ENCODE peak calls at places on chromosomes 13 and 19, in eight cellular contexts. H is aorta; E is gastrocnemius medialis; L is cardiac muscle cell; C is psoas muscle; W is effector memory CD4-positive, alpha-beta T cell; P is PC-9; I is fibroblast of lung. Z is an unnamed sample. For H3K4me1, the result is how much of the 10 kb centered on the place peaks cover.

GRCh38 chr19:18776736-18777135 is 14.4 kb downstream of the COMP start:
- DNase-seq in W (no peak), C (no peak), H (no peak), L (peak), E (no peak), P (no peak), I (no peak), Z (no peak)

GRCh38 chr13:49020940-49021548 is 45.3 kb downstream of the FNDC3A start:
- DNase-seq in L (no peak), W (no peak), P (no peak), E (no peak), C (no peak), H (no peak), I (no peak), Z (no peak)

GRCh38 chr19:8601796-8602195 is 8.7 kb downstream of the ADAMTS10 start:
- DNase-seq in C (no peak), I (no peak), L (no peak), H (no peak), W (no peak), E (no peak), P (no peak), Z (no peak)

GRCh38 chr13:23212621-23213020 is 31.8 kb downstream of the SGCG start:
- DNase-seq in E (no peak), C (no peak), W (no peak), H (no peak), L (peak), P (no peak), I (peak), Z (no peak)

GRCh38 chr13:92842145-92842544 is 384.5 kb upstream of the GPC6 start:
- DNase-seq in W (no peak), H (no peak), I (peak), P (no peak), E (no peak), C (no peak), L (no peak), Z (no peak)

GRCh38 chr13:89923731-89924130 is 1423.8 kb upstream of the MIR17HG start:
- DNase-seq in E (no peak), L (no peak), C (no peak), I (peak), W (no peak), P (no peak), H (no peak), Z (no peak)

GRCh38 chr13:98853791-98854191 is 101.3 kb upstream of the SLC15A1 start:
- DNase-seq in H (no peak), L (no peak), E (peak), P (no peak), C (no peak), W (no peak), I (peak), Z (no peak)

GRCh38 chr13:76620036-76620435 is 266.2 kb downstream of the KCTD12 start:
- DNase-seq in L (no peak), P (no peak), I (no peak), H (no peak), E (no peak), C (no peak), W (no peak), Z (no peak)

GRCh38 chr19:39515551-39516191 is 732 bp downstream of the SELENOV start:
- DNase-seq in H (no peak), L (peak), W (no peak), C (no peak), P (no peak), E (no peak), I (no peak), Z (peak)

GRCh38 chr13:95603887-95604533 is 40.5 kb downstream of the DZIP1 start:
- DNase-seq in L (no peak), E (no peak), P (peak), H (no peak), C (no peak), I (peak), W (no peak), Z (no peak)

GRCh38 chr13:50323440-50324070 is 308.3 kb downstream of the KCNRG start:
- DNase-seq in C (no peak), W (no peak), E (no peak), H (no peak), P (no peak), I (peak), L (no peak), Z (no peak)

GRCh38 chr19:18840288-18841260 is 8.8 kb downstream of the UPF1 start:
- DNase-seq in L (no peak), I (no peak), E (no peak), P (no peak), H (no peak), W (no peak), C (no peak), Z (no peak)

GRCh38 chr13:97018029-97018819 is 23.9 kb upstream of the OXGR1 start:
- DNase-seq in H (no peak), E (no peak), W (peak), C (no peak), L (peak), I (peak), P (peak), Z (peak)

GRCh38 chr19:36638862-36639510 is 27.7 kb downstream of the ZNF461 start:
- DNase-seq in E (no peak), I (peak), P (no peak), H (no peak), L (no peak), C (no peak), W (no peak), Z (no peak)

DNA sequence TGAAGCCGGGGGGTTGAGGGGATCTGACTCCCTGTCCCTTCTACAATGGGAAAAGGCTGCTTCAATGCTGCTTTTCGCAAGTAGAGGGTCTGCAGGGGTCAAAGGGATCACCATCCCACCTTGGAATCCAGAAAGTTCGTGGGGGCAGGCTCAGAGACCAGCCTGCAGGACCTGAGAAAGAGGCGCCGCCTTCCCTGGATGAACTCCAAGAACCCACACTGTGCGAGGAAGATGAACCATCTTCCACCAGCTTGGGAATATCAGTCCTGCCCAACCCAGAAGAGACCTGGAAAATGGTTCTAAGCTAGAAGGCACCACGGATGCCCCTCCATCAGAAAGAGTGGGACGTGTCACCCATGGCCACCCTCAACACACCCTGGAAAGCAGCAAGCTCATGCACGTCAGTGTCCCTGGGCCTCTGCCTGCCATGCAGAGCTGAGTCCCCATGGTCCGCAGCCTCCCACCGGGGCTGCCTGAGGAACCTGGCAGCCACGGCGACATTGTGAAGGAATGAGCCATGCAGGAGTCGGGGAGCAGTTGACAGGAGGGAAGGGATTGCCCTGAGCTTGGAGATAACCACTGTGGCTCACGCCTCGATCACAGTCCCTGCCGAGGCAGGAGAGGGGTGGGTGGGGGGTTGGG is 14.6 kb downstream of the RAB3D start:
- DNase-seq in W (no peak), P (no peak), C (no peak), H (no peak), I (no peak), E (no peak), L (no peak), Z (no peak)
- H3K27ac ChIP-seq in W (no peak), P (peak), C (peak), H (no peak), I (no peak), E (peak), L (no peak), Z (no peak)

GRCh38 chr13:44575035-44575434 is 1.1 kb downstream of the TSC22D1 start:
- DNase-seq in E (no peak), P (no peak), H (no peak), W (no peak), L (no peak), C (no peak), I (no peak), Z (no peak)
- H3K4me1 ChIP-seq in E (under half), P (under half), H (under half), W (under half), L (under half), C (under half), I (under half), Z (under half)

DNA sequence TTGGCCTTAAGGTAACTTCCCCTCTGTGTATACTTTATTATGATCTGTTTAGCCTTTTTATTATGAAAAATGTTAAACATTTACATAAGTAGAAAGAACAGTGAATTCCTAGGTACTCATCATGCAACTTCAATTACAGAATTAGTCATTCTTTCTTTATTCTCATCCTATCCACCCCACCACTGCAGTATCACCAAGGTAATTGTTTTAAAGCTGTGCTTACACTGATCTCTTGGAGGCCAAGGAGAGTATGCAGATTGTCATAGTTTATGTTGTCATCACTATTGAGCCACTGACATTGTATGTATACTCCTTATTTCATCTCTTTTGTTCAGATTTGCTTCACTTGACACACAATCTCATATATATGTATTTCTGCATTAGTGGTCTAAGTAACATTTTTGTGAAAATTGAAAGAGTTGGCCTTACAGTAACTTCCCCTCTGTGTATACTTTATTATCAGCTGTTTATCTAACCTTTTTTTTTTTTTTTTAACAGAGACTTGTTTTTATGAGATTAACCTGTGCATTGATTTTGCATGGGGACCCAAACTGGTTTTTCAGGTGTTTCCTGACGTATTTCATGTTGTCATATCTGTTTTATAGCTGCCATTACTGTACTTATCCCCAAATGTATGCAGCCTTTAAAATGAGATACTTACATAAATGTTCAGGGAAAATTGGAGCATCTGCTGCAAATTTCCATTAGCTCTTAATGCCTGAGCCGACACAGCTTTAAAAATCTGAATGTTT is 4.5 kb downstream of the ZNF507 start:
- DNase-seq in I (no peak), H (no peak), P (no peak), C (no peak), L (no peak), W (no peak), E (no peak), Z (no peak)
- H3K4me3 ChIP-seq in I (no peak), H (no peak), P (peak), C (no peak), L (no peak), W (no peak), E (no peak), Z (no peak)

GRCh38 chr19:43148233-43148632 is 38.1 kb downstream of the PSG5 start:
- DNase-seq in I (peak), P (no peak), C (no peak), H (no peak), E (no peak), L (no peak), W (no peak), Z (no peak)
- H3K27ac ChIP-seq in I (peak), P (no peak), C (no peak), H (no peak), E (no peak), L (no peak), W (no peak), Z (no peak)

DNA sequence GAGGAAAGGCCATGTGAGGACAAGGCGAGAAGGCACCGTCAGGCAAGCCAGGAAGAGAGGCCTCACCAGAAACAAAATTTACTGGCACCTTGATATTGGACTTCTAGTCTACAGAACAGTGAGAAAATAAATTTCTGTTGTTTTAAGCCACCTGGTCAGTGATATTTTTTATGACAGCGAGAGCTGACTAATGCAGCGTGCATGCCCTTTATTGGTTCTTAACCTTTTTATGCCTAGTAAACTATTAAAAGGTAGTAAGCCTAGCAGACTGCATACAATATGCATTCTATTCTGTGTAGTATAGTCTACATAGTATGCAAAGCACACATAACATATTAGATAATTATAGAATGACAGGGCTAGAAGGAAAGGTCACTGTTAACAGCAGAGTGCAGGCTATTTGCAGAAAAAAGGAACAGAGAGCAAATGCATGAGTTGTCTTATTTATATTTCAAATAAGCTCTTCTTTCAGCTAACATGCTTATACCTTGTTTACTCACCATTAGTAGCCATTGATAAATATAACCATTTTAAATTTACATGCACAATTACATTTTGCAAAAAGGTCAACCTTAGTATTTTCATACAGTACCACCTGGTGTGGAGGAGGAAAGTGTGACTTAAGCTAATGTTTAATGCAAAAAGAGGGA is 25.3 kb upstream of the KATNAL1 start:
- DNase-seq in H (no peak), E (no peak), C (no peak), W (no peak), I (no peak), L (no peak), P (no peak), Z (no peak)
- H3K4me1 ChIP-seq in H (under half), E (under half), C (under half), W (under half), I (under half), L (under half), P (under half), Z (under half)

DNA sequence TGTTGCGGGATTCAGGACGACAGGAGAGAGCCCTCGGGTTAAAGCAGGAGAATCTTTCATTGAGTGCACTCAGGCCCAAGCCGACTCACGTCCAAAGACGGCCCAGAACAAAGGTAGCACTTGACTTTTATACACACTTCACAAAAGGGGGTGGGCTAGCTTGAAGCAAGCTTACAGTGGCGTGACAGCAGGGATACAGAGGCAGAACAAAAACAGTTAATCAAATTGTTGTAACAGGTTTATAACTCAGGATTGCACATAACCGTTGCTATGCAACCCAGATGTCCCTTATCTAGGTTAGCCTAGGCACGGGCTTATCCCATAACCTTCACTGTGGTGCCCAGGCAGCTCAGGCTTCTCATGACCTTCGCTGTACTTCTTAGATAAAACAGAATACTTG is 2.0 kb downstream of the MED25 start:
- DNase-seq in L (no peak), E (no peak), P (no peak), I (no peak), H (no peak), W (no peak), C (no peak), Z (no peak)
- H3K4me3 ChIP-seq in L (no peak), E (no peak), P (no peak), I (no peak), H (no peak), W (no peak), C (no peak), Z (no peak)

GRCh38 chr19:6230991-6231448 is 48.8 kb downstream of the MLLT1 start:
- DNase-seq in I (no peak), H (no peak), L (no peak), C (no peak), E (no peak), W (no peak), P (no peak), Z (no peak)

GRCh38 chr19:6233051-6233826 is 46.5 kb downstream of the MLLT1 start:
- DNase-seq in C (peak), P (no peak), I (peak), W (no peak), L (no peak), E (peak), H (peak), Z (no peak)

GRCh38 chr19:6234527-6234926 is 45.2 kb downstream of the MLLT1 start:
- DNase-seq in L (no peak), C (no peak), I (no peak), E (no peak), H (no peak), P (no peak), W (no peak), Z (no peak)

GRCh38 chr19:6233827-6234511 is 45.8 kb downstream of the MLLT1 start:
- DNase-seq in H (peak), C (peak), E (peak), W (no peak), L (no peak), I (no peak), P (no peak), Z (no peak)

DNA sequence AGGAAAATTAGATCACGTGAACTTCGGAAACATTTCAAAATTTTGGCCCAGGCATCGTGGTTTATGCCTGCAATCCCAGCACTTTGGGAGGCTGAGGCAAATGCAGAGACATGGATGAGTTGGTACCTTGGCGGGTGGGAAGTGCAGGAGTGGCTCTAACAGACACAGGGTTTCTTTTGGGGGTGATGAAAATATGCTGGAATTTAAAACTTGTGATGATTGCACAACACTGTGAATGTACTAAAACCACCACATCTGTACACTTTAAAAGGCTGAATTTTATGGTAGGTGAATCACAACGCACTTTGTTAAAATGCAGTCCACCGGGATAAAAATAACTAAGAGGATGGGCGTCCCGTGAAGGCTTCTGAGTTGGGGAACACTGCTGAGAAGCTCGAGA is 47.2 kb downstream of the MLLT1 start:
- DNase-seq in H (no peak), L (no peak), C (peak), E (no peak), W (no peak), P (no peak), I (peak), Z (no peak)
- H3K27ac ChIP-seq in H (no peak), L (peak), C (no peak), E (peak), W (no peak), P (no peak), I (peak), Z (no peak)

DNA sequence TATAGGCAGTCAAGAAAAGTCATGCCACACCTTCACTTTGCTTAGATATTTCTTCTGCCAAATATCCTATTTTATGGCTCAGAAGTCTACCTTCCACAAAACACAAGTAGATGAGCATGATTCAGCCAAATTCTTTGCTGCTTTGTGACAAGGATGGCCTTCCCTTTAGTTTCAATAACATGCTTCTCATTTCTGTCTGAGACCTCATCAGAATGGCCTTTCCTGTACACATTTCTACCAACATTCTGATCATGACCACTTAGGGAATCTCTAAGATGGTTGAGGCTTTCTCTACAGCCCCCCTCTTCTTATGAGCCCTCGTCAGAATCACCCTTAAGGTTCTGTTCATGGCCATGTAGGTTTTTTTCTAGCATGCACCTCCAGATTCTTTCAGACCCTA is 96.2 kb downstream of the COL4A2 start:
- DNase-seq in H (no peak), C (no peak), L (no peak), P (no peak), E (no peak), I (no peak), W (no peak), Z (no peak)
- H3K4me1 ChIP-seq in H (under half), C (under half), L (under half), P (under half), E (under half), I (half or more), W (under half), Z (under half)

GRCh38 chr19:2455481-2456300 is 1.1 kb downstream of the LMNB2 start:
- DNase-seq in L (no peak), I (no peak), C (peak), P (no peak), E (no peak), H (peak), W (no peak), Z (peak)
- H3K4me3 ChIP-seq in L (peak), I (peak), C (peak), P (peak), E (peak), H (peak), W (peak), Z (peak)

GRCh38 chr13:25192052-25192451 is 20.0 kb upstream of the AMER2 start:
- DNase-seq in H (no peak), C (no peak), I (no peak), E (no peak), L (no peak), W (no peak), P (no peak), Z (no peak)
- H3K27ac ChIP-seq in H (no peak), C (no peak), I (no peak), E (no peak), L (no peak), W (no peak), P (no peak), Z (no peak)

Z was measured in CD8-positive, alpha-beta memory T cell.